ENCODE peak calls at places on chromosomes 5 and 9, in ten cellular contexts. L is GM12891, O is prostate gland, J is heart left ventricle, C is IMR-90, D is right lobe of liver, W is tibial nerve, V is GM12878, M is lower leg skin, N is spleen. Z is an unnamed sample.

GRCh38 chr9:105392531-105392930 is 55.3 kb upstream of the FSD1L start:
- DNase-seq in L (no peak), O (no peak), J (no peak), C (no peak), D (no peak), W (no peak), V (no peak), M (no peak), N (no peak), Z (no peak)

GRCh38 chr5:683619-684481 is 9.3 kb downstream of the TPPP start:
- DNase-seq in L (no peak), O (no peak), J (no peak), C (no peak), D (no peak), W (no peak), V (no peak), M (peak), N (no peak), Z (peak)

GRCh38 chr5:15620501-15620900 is 120.5 kb downstream of the FBXL7 start:
- DNase-seq in L (no peak), O (no peak), J (no peak), C (peak), D (no peak), W (no peak), V (no peak), M (peak), N (no peak), Z (no peak)

GRCh38 chr9:121388140-121388925 is 18.3 kb upstream of the STOM start:
- DNase-seq in L (no peak), O (no peak), J (no peak), C (peak), D (no peak), W (no peak), V (no peak), M (no peak), N (no peak), Z (no peak)

GRCh38 chr9:75186767-75187380 is 98.6 kb downstream of the OSTF1 start:
- DNase-seq in L (no peak), O (no peak), J (no peak), C (peak), D (no peak), W (no peak), V (no peak), M (no peak), N (no peak), Z (no peak)

GRCh38 chr5:132456553-132457361 is 33.8 kb downstream of the IRF1 start:
- DNase-seq in L (no peak), O (no peak), J (peak), C (no peak), D (no peak), W (peak), V (peak), M (peak), N (peak), Z (peak)

GRCh38 chr5:80239680-80240367 is 16.0 kb downstream of the SERINC5 start:
- DNase-seq in L (no peak), O (no peak), J (peak), C (peak), D (no peak), W (no peak), V (no peak), M (no peak), N (no peak), Z (peak)

GRCh38 chr5:172508471-172509404 is 54.4 kb upstream of the SH3PXD2B start:
- DNase-seq in L (no peak), O (no peak), J (peak), C (no peak), D (peak), W (peak), V (no peak), M (peak), N (peak), Z (peak)

GRCh38 chr9:134396825-134397224 is 70.6 kb downstream of the RXRA start:
- DNase-seq in L (no peak), O (no peak), J (no peak), C (no peak), D (no peak), W (no peak), V (no peak), M (no peak), N (peak), Z (no peak)

GRCh38 chr9:116806075-116806474 is 119.0 kb downstream of the TRIM32 start:
- DNase-seq in L (no peak), O (no peak), J (no peak), C (peak), D (no peak), W (no peak), V (no peak), M (no peak), N (no peak), Z (no peak)

GRCh38 chr5:55276771-55277170 is 30.7 kb downstream of the DHX29 start:
- DNase-seq in L (no peak), O (no peak), J (no peak), C (peak), D (no peak), W (no peak), V (no peak), M (no peak), N (no peak), Z (no peak)

GRCh38 chr5:1037123-1037670 is 28.6 kb downstream of the NKD2 start:
- DNase-seq in L (no peak), O (no peak), J (no peak), C (no peak), D (no peak), W (no peak), V (no peak), M (no peak), N (no peak), Z (no peak)

GRCh38 chr5:121378559-121379359 is 472.9 kb upstream of the FTMT start:
- DNase-seq in L (no peak), O (no peak), J (no peak), C (no peak), D (no peak), W (no peak), V (no peak), M (no peak), N (peak), Z (no peak)

GRCh38 chr9:71895122-71895521 is 15.9 kb downstream of the ABHD17B start:
- DNase-seq in L (no peak), O (no peak), J (no peak), C (peak), D (no peak), W (no peak), V (no peak), M (no peak), N (no peak), Z (no peak)

GRCh38 chr9:94801685-94802084 is 75.2 kb downstream of the AOPEP start:
- DNase-seq in L (no peak), O (no peak), J (no peak), C (peak), D (no peak), W (no peak), V (no peak), M (no peak), N (no peak), Z (no peak)

GRCh38 chr5:148238395-148238794 is at the start of gene MARCOL:
- DNase-seq in L (no peak), O (no peak), J (no peak), C (no peak), D (no peak), W (no peak), V (no peak), M (no peak), N (no peak), Z (no peak)

GRCh38 chr9:99134893-99135341 is 30.0 kb downstream of the TGFBR1 start:
- DNase-seq in L (no peak), O (no peak), J (no peak), C (peak), D (no peak), W (no peak), V (peak), M (no peak), N (no peak), Z (no peak)

GRCh38 chr5:10759111-10759510 is 1.9 kb downstream of the DAP start:
- DNase-seq in L (no peak), O (no peak), J (no peak), C (no peak), D (no peak), W (no peak), V (no peak), M (no peak), N (no peak), Z (no peak)

GRCh38 chr5:161757223-161757622 is 71.7 kb downstream of the GABRA6 start:
- DNase-seq in L (no peak), O (no peak), J (no peak), C (no peak), D (no peak), W (no peak), V (no peak), M (no peak), N (no peak), Z (no peak)

GRCh38 chr9:23672121-23672520 is 153.9 kb downstream of the ELAVL2 start:
- DNase-seq in L (no peak), O (no peak), J (no peak), C (no peak), D (no peak), W (no peak), V (no peak), M (no peak), N (no peak), Z (no peak)

GRCh38 chr9:80285325-80285724 is 713.6 kb downstream of the TLE4 start:
- DNase-seq in L (no peak), O (no peak), J (no peak), C (peak), D (no peak), W (peak), V (no peak), M (no peak), N (no peak), Z (peak)

GRCh38 chr5:36177715-36178556 is 26.0 kb downstream of the SKP2 start:
- DNase-seq in L (no peak), O (no peak), J (no peak), C (peak), D (no peak), W (no peak), V (no peak), M (no peak), N (no peak), Z (peak)

GRCh38 chr5:27561408-27561807 is 523.0 kb upstream of the CDH9 start:
- DNase-seq in L (no peak), O (no peak), J (no peak), C (no peak), D (no peak), W (no peak), V (no peak), M (no peak), N (no peak), Z (no peak)

GRCh38 chr9:96418074-96418919 is at the start of gene ZNF367:
- DNase-seq in L (peak), O (peak), J (peak), C (peak), D (peak), W (peak), V (peak), M (peak), N (peak), Z (peak)

GRCh38 chr9:96419691-96419969 is 1.5 kb upstream of the ZNF367 start:
- DNase-seq in L (no peak), O (no peak), J (no peak), C (no peak), D (no peak), W (no peak), V (no peak), M (no peak), N (no peak), Z (no peak)

GRCh38 chr9:96418920-96419690 is 935 bp upstream of the ZNF367 start:
- DNase-seq in L (peak), O (peak), J (peak), C (peak), D (peak), W (peak), V (no peak), M (peak), N (peak), Z (peak)

GRCh38 chr9:96417610-96418073 is 528 bp downstream of the ZNF367 start:
- DNase-seq in L (peak), O (no peak), J (peak), C (no peak), D (peak), W (no peak), V (no peak), M (no peak), N (peak), Z (no peak)

GRCh38 chr9:96417051-96417586 is 1.1 kb downstream of the ZNF367 start:
- DNase-seq in L (peak), O (peak), J (peak), C (peak), D (peak), W (peak), V (peak), M (peak), N (peak), Z (peak)
- TF ChIP-seq POLR2A in L (peak), O (peak), J (no peak), C (no peak), D (peak), W (peak), V (peak), M (no peak), N (peak), Z (no peak)

GRCh38 chr9:74094766-74095165 is 402.4 kb upstream of the RORB start:
- DNase-seq in L (no peak), O (no peak), J (no peak), C (no peak), D (no peak), W (no peak), V (no peak), M (no peak), N (no peak), Z (no peak)
- TF ChIP-seq POLR2A in L (no peak), O (no peak), J (no peak), C (no peak), D (no peak), W (no peak), V (no peak), M (no peak), N (no peak), Z (no peak)

DNA sequence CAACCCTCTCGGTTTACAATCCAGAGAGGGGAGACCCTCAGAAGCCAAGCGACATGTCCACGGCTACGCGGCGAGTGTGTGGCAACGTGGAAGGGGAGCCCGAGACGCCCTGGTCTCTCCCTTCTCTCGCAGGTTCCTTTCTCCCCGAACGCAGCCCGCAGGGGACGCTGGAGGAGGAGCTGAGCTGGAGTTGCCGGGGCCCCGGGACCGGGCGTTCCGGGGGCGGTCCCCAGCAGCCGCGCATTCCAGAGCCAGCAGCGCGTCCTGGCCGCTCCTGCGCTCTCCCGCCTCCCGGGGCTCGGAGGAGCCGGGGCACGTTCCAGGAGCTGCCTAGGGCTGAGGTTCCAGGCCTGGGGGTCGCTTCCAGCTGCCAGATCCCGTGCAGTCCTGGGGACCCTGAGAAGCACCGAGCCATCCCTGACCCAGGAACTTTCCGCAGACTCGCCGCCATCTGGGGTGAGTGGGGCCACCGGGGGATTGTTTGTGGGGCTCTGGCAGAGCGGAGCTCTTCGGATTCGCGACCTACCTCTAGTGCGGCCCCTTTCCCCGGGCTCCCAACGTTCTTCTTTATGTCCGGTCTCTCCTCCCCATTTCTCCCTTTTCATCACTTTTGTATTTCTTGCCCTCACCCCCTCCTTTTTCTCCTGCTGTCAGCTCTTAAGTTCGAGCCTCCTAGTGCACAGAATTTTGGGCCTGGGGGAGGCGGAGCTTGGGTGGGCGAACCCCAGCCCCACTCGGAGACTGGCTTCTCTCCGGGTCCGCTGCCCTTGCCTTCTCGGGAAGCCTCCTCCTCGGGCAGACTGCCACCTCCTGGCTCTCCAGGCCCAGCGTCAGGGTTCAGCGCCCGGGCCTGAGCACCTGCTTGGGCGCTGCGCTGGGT is at the start of gene SMIM3:
- DNase-seq in L (no peak), O (peak), J (peak), C (peak), D (peak), W (peak), V (no peak), M (peak), N (peak), Z (peak)
- TF ChIP-seq POLR2A in L (no peak), O (peak), J (no peak), C (peak), D (peak), W (peak), V (peak), M (no peak), N (peak), Z (no peak)

DNA sequence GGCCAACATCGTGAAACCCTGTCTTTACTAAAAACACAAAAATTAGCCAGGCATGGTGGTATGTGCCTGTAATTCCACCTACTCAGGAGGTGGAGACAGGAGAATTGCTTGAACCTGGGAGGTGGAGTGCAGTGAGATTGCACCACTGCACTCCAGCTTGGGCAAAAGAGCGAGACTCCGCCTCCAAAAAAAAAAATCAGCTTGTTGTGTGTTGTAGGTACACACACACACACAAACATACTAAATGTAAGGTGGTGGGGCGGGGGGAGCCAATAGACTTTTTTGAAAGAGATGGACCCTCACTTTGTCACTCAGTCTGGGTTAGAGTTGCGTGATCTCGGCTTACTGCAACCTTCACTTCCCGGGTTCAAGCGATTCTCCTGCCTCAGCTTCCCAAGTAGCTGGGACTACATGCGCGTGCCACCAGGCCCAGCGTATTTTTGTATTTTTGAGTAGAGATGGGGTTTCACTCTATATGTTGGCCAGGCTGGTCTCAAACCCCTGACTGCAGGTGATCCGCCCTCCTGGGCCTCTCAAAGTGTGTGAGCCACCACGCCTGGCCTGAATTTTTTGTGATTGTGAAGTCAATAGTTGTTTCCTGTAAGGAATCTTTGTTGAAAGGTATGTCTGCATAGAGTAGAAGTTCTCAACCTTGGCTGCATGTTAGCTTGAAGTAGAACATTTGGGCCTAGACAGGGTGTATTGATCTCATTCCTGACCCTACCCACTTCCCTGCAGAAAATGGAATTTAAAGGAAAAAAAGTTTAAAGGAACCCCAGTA is 13.7 kb downstream of the NPM1 start:
- DNase-seq in L (no peak), O (no peak), J (no peak), C (no peak), D (no peak), W (no peak), V (no peak), M (no peak), N (no peak), Z (no peak)
- TF ChIP-seq POLR2A in L (no peak), O (no peak), J (no peak), C (no peak), D (no peak), W (no peak), V (no peak), M (no peak), N (no peak), Z (no peak)